ENCODE peak calls at places on chromosomes 2 and 18, in eight cellular contexts. Q, O, F, X, C, E, W and H are unnamed samples.

GRCh38 chr2:64779117-64779690 is 125.5 kb upstream of the SERTAD2 start:
- DNase-seq in Q (no peak), O (no peak), F (no peak), X (no peak), C (no peak), E (no peak), W (no peak), H (no peak)

GRCh38 chr2:23776021-23776420 is 150.9 kb downstream of the ATAD2B start:
- DNase-seq in Q (no peak), O (no peak), F (no peak), X (no peak), C (no peak), E (no peak), W (no peak), H (no peak)

GRCh38 chr2:33552758-33553461 is 46.2 kb downstream of the FAM98A start:
- DNase-seq in Q (no peak), O (peak; percentile 54), F (no peak), X (no peak), C (no peak), E (no peak), W (no peak), H (no peak)

GRCh38 chr2:25168256-25169072 is at the start of gene POMC:
- DNase-seq in Q (no peak), O (no peak), F (peak; percentile 66), X (no peak), C (no peak), E (peak; percentile 27), W (no peak), H (no peak)

GRCh38 chr18:69152436-69152835 is 248.3 kb upstream of the DOK6 start:
- DNase-seq in Q (no peak), O (no peak), F (no peak), X (no peak), C (no peak), E (no peak), W (no peak), H (no peak)

GRCh38 chr2:176662771-176663170 is 393.5 kb downstream of the MTX2 start:
- DNase-seq in Q (no peak), O (no peak), F (no peak), X (no peak), C (no peak), E (no peak), W (no peak), H (no peak)

GRCh38 chr2:37523861-37524362 is 147.5 kb downstream of the CDC42EP3 start:
- DNase-seq in Q (no peak), O (peak; percentile 68), F (no peak), X (peak; percentile 27), C (peak; percentile 12), E (no peak), W (peak; percentile 49), H (no peak)

GRCh38 chr18:58635891-58636290 is 7.0 kb upstream of the ALPK2 start:
- DNase-seq in Q (peak; percentile 38), O (no peak), F (no peak), X (no peak), C (no peak), E (no peak), W (no peak), H (no peak)

GRCh38 chr18:58195278-58195721 is 151.3 kb downstream of the NEDD4L start:
- DNase-seq in Q (no peak), O (no peak), F (peak; percentile 30), X (peak; percentile 64), C (no peak), E (peak; percentile 76), W (no peak), H (no peak)

GRCh38 chr2:176421291-176422050 is 152.2 kb downstream of the MTX2 start:
- DNase-seq in Q (no peak), O (no peak), F (no peak), X (no peak), C (no peak), E (no peak), W (no peak), H (no peak)

GRCh38 chr2:53632714-53633113 is 134.9 kb upstream of the CHAC2 start:
- DNase-seq in Q (no peak), O (no peak), F (no peak), X (no peak), C (no peak), E (no peak), W (no peak), H (no peak)

GRCh38 chr2:151251012-151251411 is 10.7 kb downstream of the RBM43 start:
- DNase-seq in Q (no peak), O (no peak), F (no peak), X (no peak), C (no peak), E (no peak), W (no peak), H (no peak)

GRCh38 chr2:29010946-29011649 is 30.0 kb downstream of the TOGARAM2 start:
- DNase-seq in Q (no peak), O (no peak), F (no peak), X (no peak), C (no peak), E (peak; percentile 38), W (peak; percentile 52), H (no peak)

GRCh38 chr2:175807031-175807873 is 194.8 kb downstream of the LNPK start:
- DNase-seq in Q (no peak), O (no peak), F (no peak), X (no peak), C (no peak), E (no peak), W (no peak), H (no peak)

GRCh38 chr2:41966431-41966893 is 81.4 kb upstream of the PKDCC start:
- DNase-seq in Q (peak; percentile 55), O (peak; percentile 71), F (no peak), X (peak; percentile 27), C (peak; percentile 87), E (peak; percentile 49), W (peak; percentile 75), H (peak; percentile 98)

GRCh38 chr2:106965611-106966010 is 79.6 kb upstream of the ST6GAL2 start:
- DNase-seq in Q (no peak), O (no peak), F (no peak), X (no peak), C (no peak), E (no peak), W (no peak), H (no peak)

GRCh38 chr2:28166956-28167355 is 225.7 kb upstream of the FOSL2 start:
- DNase-seq in Q (no peak), O (no peak), F (no peak), X (no peak), C (no peak), E (no peak), W (no peak), H (no peak)

GRCh38 chr2:19722486-19723420 is 179.0 kb downstream of the TTC32 start:
- DNase-seq in Q (no peak), O (no peak), F (no peak), X (no peak), C (no peak), E (no peak), W (no peak), H (no peak)

GRCh38 chr18:48842259-48843061 is 108.3 kb downstream of the SMAD7 start:
- DNase-seq in Q (no peak), O (no peak), F (peak; percentile 57), X (no peak), C (no peak), E (peak; percentile 44), W (no peak), H (peak; percentile 77)

GRCh38 chr2:232315049-232315922 is 63.3 kb upstream of the ALPP start:
- DNase-seq in Q (peak; percentile 39), O (peak; percentile 65), F (peak; percentile 58), X (peak; percentile 72), C (peak; percentile 17), E (peak; percentile 52), W (no peak), H (no peak)
- TF ChIP-seq CTCF in Q (no peak), O (peak; percentile 33), F (peak; percentile 13), X (peak; percentile 33), C (no peak), E (no peak), W (no peak), H (peak; percentile 22)

GRCh38 chr2:234747032-234747431 is 204.8 kb upstream of the SH3BP4 start:
- DNase-seq in Q (no peak), O (no peak), F (no peak), X (no peak), C (no peak), E (no peak), W (no peak), H (no peak)
- TF ChIP-seq CTCF in Q (no peak), O (no peak), F (no peak), X (no peak), C (no peak), E (no peak), W (no peak), H (no peak)

GRCh38 chr2:48530033-48530804 is at the start of gene STON1:
- DNase-seq in Q (no peak), O (peak; percentile 49), F (peak; percentile 57), X (peak; percentile 71), C (no peak), E (peak; percentile 30), W (peak; percentile 72), H (no peak)
- TF ChIP-seq CTCF in Q (no peak), O (no peak), F (no peak), X (peak; percentile 17), C (peak; percentile 17), E (no peak), W (no peak), H (peak; percentile 48)

DNA sequence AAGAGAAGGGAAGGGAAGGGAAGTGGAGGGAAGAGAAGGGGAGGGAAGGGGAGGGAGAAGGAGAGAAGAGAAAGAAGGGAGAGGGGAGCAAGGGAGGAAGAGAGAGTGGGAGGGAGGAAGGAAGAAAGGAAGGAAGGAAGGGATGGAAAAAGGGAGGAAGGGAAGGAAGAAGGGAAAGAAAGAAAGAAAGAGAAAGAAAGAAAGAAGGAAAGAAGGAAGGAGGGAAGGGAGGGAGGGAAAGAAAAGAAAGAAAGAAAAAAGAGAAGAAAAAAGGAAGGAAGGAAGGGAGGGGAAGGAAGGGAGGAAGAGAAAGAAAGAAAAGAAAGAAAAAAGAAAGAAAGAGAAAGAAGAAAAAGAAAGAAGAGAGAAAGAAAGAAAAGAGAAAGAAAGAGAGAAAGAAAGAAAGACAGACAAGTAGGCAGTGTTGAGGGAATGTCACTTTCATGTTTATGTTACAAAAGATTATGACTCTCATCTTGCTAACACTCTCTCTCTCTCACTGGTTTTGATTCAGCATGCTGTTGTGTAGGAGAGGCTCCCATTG is 58.0 kb upstream of the ZNF804A start:
- DNase-seq in Q (no peak), O (no peak), F (no peak), X (no peak), C (no peak), E (no peak), W (no peak), H (no peak)
- TF ChIP-seq CTCF in Q (no peak), O (no peak), F (no peak), X (no peak), C (no peak), E (no peak), W (no peak), H (no peak)